ENCODE peak calls at places on chromosomes 5 and 9, in four cellular contexts. E, Z, J and L are unnamed samples.

GRCh38 chr9:129558063-129558550 is 62.8 kb downstream of the C9orf50 start:
- DNase-seq in E (no peak), Z (peak; percentile 39), J (no peak), L (no peak)

GRCh38 chr9:20512636-20513035 is 109.7 kb downstream of the MLLT3 start:
- DNase-seq in J (peak; percentile 36), Z (no peak), E (peak; percentile 19), L (no peak)

GRCh38 chr9:82923410-82924242 is 139.3 kb downstream of the RASEF start:
- DNase-seq in J (peak; percentile 54), Z (no peak), E (no peak), L (peak; percentile 71)

GRCh38 chr9:3948826-3949578 is 350.9 kb downstream of the GLIS3 start:
- DNase-seq in J (peak; percentile 90), Z (no peak), E (peak; percentile 11), L (no peak)

GRCh38 chr5:106331415-106331814 is 1339.3 kb downstream of the EFNA5 start:
- DNase-seq in J (peak; percentile 89), E (no peak), Z (no peak), L (no peak)

GRCh38 chr9:85943757-85944430 is 2.9 kb downstream of the NAA35 start:
- DNase-seq in Z (no peak), J (no peak), E (no peak), L (no peak)

GRCh38 chr5:72501475-72501874 is 5.7 kb downstream of the ZNF366 start:
- DNase-seq in E (no peak), J (peak; percentile 57), Z (peak; percentile 72), L (no peak)

GRCh38 chr5:177098103-177098771 is 11.5 kb downstream of the FGFR4 start:
- DNase-seq in E (no peak), Z (no peak), J (no peak), L (no peak)

GRCh38 chr5:10354048-10354872 is 765 bp downstream of the MARCHF6 start:
- DNase-seq in Z (peak; percentile 53), E (peak; percentile 69), J (peak; percentile 52), L (peak; percentile 53)

GRCh38 chr9:127074561-127075548 is 47.6 kb downstream of the ANGPTL2 start:
- DNase-seq in Z (no peak), J (no peak), E (no peak), L (no peak)

GRCh38 chr5:176678584-176678983 is 31.3 kb downstream of the TSPAN17 start:
- DNase-seq in J (no peak), Z (no peak), E (no peak), L (no peak)

GRCh38 chr5:18276939-18277338 is 642.7 kb downstream of the TAF11L14 start:
- DNase-seq in J (no peak), E (no peak), Z (no peak), L (no peak)

GRCh38 chr9:109542922-109543321 is 44.8 kb upstream of the PTPN3 start:
- DNase-seq in J (no peak), E (no peak), Z (no peak), L (no peak)

GRCh38 chr9:36486933-36487481 is 85.7 kb upstream of the MELK start:
- DNase-seq in Z (peak; percentile 60), E (no peak), J (peak; percentile 21), L (peak; percentile 35)

GRCh38 chr5:163260961-163261360 is 176.4 kb upstream of the CCNG1 start:
- DNase-seq in Z (no peak), J (no peak), E (no peak), L (no peak)

GRCh38 chr9:15121591-15121990 is 185.4 kb downstream of the TTC39B start:
- DNase-seq in J (peak; percentile 36), Z (no peak), E (no peak), L (no peak)

GRCh38 chr5:59608745-59609144 is 284.8 kb downstream of the PDE4D start:
- DNase-seq in E (no peak), Z (no peak), J (peak; percentile 70), L (no peak)

GRCh38 chr5:57937501-57937900 is 454.9 kb upstream of the ACTBL2 start:
- DNase-seq in E (no peak), J (peak; percentile 10), Z (no peak), L (no peak)

GRCh38 chr5:57298985-57299491 is 125.2 kb downstream of the GPBP1 start:
- DNase-seq in Z (peak; percentile 88), J (peak; percentile 76), E (peak; percentile 82), L (peak; percentile 89)

GRCh38 chr5:75214928-75215327 is 21.8 kb downstream of the ANKRD31 start:
- DNase-seq in J (no peak), Z (no peak), E (no peak), L (no peak)

GRCh38 chr5:160938532-160938931 is 86.5 kb upstream of the ATP10B start:
- DNase-seq in J (no peak), Z (no peak), E (peak; percentile 11), L (no peak)

GRCh38 chr9:129406278-129407225 is 214.3 kb downstream of the C9orf50 start:
- DNase-seq in J (peak; percentile 21), Z (peak; percentile 40), E (peak; percentile 73), L (no peak)

GRCh38 chr5:175658299-175659145 is 651 bp downstream of the HRH2 start:
- DNase-seq in Z (peak; percentile 63), J (no peak), E (no peak), L (no peak)

GRCh38 chr9:121906074-121906520 is 187.0 kb downstream of the TTLL11 start:
- DNase-seq in J (no peak), E (no peak), Z (no peak), L (peak; percentile 26)

GRCh38 chr9:21558627-21559401 is 76.7 kb upstream of the IFNE start:
- DNase-seq in E (no peak), Z (peak; percentile 50), J (peak; percentile 52), L (no peak)

GRCh38 chr5:3384531-3384930 is 211.1 kb upstream of the IRX1 start:
- DNase-seq in E (no peak), J (no peak), Z (no peak), L (no peak)

GRCh38 chr5:135353952-135354721 is 44.9 kb downstream of the MACROH2A1 start:
- DNase-seq in Z (no peak), J (peak; percentile 96), E (peak; percentile 41), L (no peak)

GRCh38 chr5:143440448-143441102 is 37.1 kb upstream of the NR3C1 start:
- DNase-seq in Z (no peak), J (no peak), E (no peak), L (peak; percentile 86)

GRCh38 chr9:109176386-109176785 is 9.3 kb upstream of the FRRS1L start:
- DNase-seq in E (no peak), Z (no peak), J (no peak), L (no peak)

GRCh38 chr5:154196955-154197652 is 6.6 kb downstream of the GALNT10 start:
- DNase-seq in Z (peak; percentile 51), J (peak; percentile 79), E (no peak), L (peak; percentile 42)

GRCh38 chr5:138573949-138574670 is 1.1 kb downstream of the HSPA9 start:
- DNase-seq in E (peak; percentile 16), J (peak; percentile 38), Z (no peak), L (no peak)

GRCh38 chr5:91541696-91542095 is 158.6 kb upstream of the ARRDC3 start:
- DNase-seq in E (peak; percentile 69), Z (no peak), J (peak; percentile 71), L (no peak)

DNA sequence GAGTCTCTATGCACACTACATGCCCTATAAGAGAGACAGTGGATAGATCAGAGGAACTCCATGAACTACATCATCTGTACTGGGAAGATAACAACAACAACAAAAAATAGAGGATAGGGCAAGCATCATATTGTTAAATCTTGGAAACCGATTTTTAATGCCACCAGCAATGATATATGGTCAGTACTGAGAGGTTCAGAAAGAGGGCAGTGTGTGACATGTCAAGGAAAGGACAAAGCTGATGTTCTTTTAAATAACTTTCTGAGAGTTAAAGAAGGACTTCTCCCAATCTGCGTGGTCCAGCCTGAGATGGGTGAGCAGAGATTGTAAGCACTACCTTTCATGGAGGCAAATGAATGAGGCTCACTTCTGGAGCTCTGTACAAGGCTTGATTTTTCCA is 62.0 kb upstream of the PHF24 start:
- DNase-seq in E (no peak), J (no peak), Z (peak; percentile 40), L (no peak)
- TF ChIP-seq CTCF in E (peak; percentile 25), J (no peak), Z (peak; percentile 46), L (no peak)

GRCh38 chr5:171310816-171311697 is 2.0 kb downstream of the TLX3 start:
- DNase-seq in Z (peak; percentile 79), E (peak; percentile 50), J (no peak), L (peak; percentile 29)
- TF ChIP-seq EZH2 in Z (peak; percentile 99), E (no peak), J (peak; percentile 92), L (peak; percentile 81)

DNA sequence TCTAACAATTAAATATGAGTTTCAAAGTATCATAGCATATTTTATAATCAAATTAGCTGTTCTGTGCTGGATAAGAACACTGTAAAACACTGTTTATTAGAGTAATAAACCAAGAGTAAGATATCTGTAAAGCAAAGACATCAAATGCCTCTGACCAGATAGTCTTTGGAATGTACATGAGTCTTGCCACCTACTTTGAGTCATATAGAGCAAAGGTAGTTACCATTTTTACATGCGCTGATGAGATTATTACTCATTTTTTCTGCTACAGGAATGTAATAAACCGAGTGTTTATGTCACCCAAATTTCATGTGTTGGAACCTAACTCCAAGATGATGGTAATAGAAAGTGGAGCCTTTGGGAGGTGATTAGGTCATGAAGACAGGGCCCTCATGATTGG is 654.5 kb downstream of the CETN3 start:
- DNase-seq in Z (no peak), E (peak; percentile 86), J (no peak), L (no peak)
- TF ChIP-seq CTCF in Z (no peak), E (no peak), J (no peak), L (no peak)

GRCh38 chr5:33938507-33938796 is 2.3 kb downstream of the RXFP3 start:
- DNase-seq in E (no peak), Z (no peak), J (no peak), L (no peak)

GRCh38 chr5:33936004-33936380 is 194 bp upstream of the RXFP3 start:
- DNase-seq in E (peak; percentile 46), J (peak; percentile 69), Z (peak; percentile 89), L (peak; percentile 78)

GRCh38 chr5:33937700-33938506 is 1.7 kb downstream of the RXFP3 start:
- DNase-seq in Z (peak; percentile 37), J (no peak), E (no peak), L (no peak)

GRCh38 chr5:33936381-33937016 is at the start of gene RXFP3:
- DNase-seq in Z (peak; percentile 59), E (no peak), J (peak; percentile 52), L (no peak)

GRCh38 chr5:33937017-33937699 is 972 bp downstream of the RXFP3 start:
- DNase-seq in J (no peak), E (no peak), Z (no peak), L (no peak)
- TF ChIP-seq EZH2 in J (peak; percentile 81), E (no peak), Z (no peak), L (no peak)

GRCh38 chr5:52963636-52964035 is 25.5 kb upstream of the ITGA2 start:
- DNase-seq in E (peak; percentile 37), J (no peak), Z (no peak), L (no peak)

GRCh38 chr5:52961238-52961637 is 27.9 kb upstream of the ITGA2 start:
- DNase-seq in E (no peak), J (peak; percentile 67), Z (no peak), L (peak; percentile 32)

GRCh38 chr5:52964138-52964537 is 25.0 kb upstream of the ITGA2 start:
- DNase-seq in J (no peak), Z (no peak), E (peak; percentile 33), L (no peak)
- TF ChIP-seq CTCF in J (no peak), Z (peak; percentile 17), E (peak; percentile 42), L (peak; percentile 19)